ENCODE peak calls at places on chromosomes 16 and 17, in ten cellular contexts. One of them, this sample, is unnamed.

GRCh38 chr17:28944862-28945741 is 6.2 kb downstream of the PHF12 start:
- DNase-seq in GM10248: no peak
- DNase-seq in HepG2: no peak
- DNase-seq in astrocyte of the spinal cord: peak
- DNase-seq in thoracic aorta: no peak
- DNase-seq in prostate gland: no peak
- DNase-seq in keratinocyte: no peak
- DNase-seq in H9: no peak
- DNase-seq in spleen: no peak
- DNase-seq in HFF-Myc: no peak
- DNase-seq in this sample: no peak

GRCh38 chr16:17211797-17212196 is 259.0 kb downstream of the XYLT1 start:
- DNase-seq in spleen: no peak
- DNase-seq in H9: peak
- DNase-seq in prostate gland: no peak
- DNase-seq in HepG2: peak
- DNase-seq in keratinocyte: no peak
- DNase-seq in GM10248: no peak
- DNase-seq in HFF-Myc: no peak
- DNase-seq in astrocyte of the spinal cord: no peak
- DNase-seq in thoracic aorta: no peak
- DNase-seq in this sample: no peak

GRCh38 chr16:68636064-68636551 is 9.0 kb upstream of the CDH3 start:
- DNase-seq in astrocyte of the spinal cord: no peak
- DNase-seq in keratinocyte: peak
- DNase-seq in HFF-Myc: no peak
- DNase-seq in HepG2: no peak
- DNase-seq in GM10248: no peak
- DNase-seq in thoracic aorta: no peak
- DNase-seq in H9: no peak
- DNase-seq in spleen: no peak
- DNase-seq in prostate gland: peak
- DNase-seq in this sample: no peak

GRCh38 chr17:68319420-68320162 is 28.3 kb downstream of the ARSG start:
- DNase-seq in HepG2: no peak
- DNase-seq in thoracic aorta: no peak
- DNase-seq in keratinocyte: no peak
- DNase-seq in astrocyte of the spinal cord: no peak
- DNase-seq in GM10248: no peak
- DNase-seq in HFF-Myc: no peak
- DNase-seq in prostate gland: no peak
- DNase-seq in spleen: no peak
- DNase-seq in H9: no peak
- DNase-seq in this sample: no peak

GRCh38 chr17:17236295-17237025 is 508 bp downstream of the FLCN start:
- DNase-seq in H9: no peak
- DNase-seq in HepG2: peak
- DNase-seq in thoracic aorta: no peak
- DNase-seq in GM10248: no peak
- DNase-seq in HFF-Myc: no peak
- DNase-seq in prostate gland: no peak
- DNase-seq in spleen: no peak
- DNase-seq in keratinocyte: no peak
- DNase-seq in astrocyte of the spinal cord: peak
- DNase-seq in this sample: peak

GRCh38 chr17:41271858-41272257 is 3.6 kb upstream of the KRTAP9-7 start:
- DNase-seq in prostate gland: no peak
- DNase-seq in HFF-Myc: no peak
- DNase-seq in HepG2: no peak
- DNase-seq in thoracic aorta: no peak
- DNase-seq in keratinocyte: no peak
- DNase-seq in astrocyte of the spinal cord: no peak
- DNase-seq in H9: no peak
- DNase-seq in GM10248: no peak
- DNase-seq in spleen: no peak
- DNase-seq in this sample: no peak

GRCh38 chr17:17109896-17110295 is 67.6 kb downstream of the MPRIP start:
- DNase-seq in astrocyte of the spinal cord: no peak
- DNase-seq in prostate gland: no peak
- DNase-seq in H9: no peak
- DNase-seq in HFF-Myc: no peak
- DNase-seq in spleen: peak
- DNase-seq in keratinocyte: no peak
- DNase-seq in HepG2: no peak
- DNase-seq in thoracic aorta: no peak
- DNase-seq in GM10248: no peak
- DNase-seq in this sample: no peak

GRCh38 chr16:27993587-27993986 is 69.9 kb downstream of the GSG1L start:
- DNase-seq in astrocyte of the spinal cord: no peak
- DNase-seq in GM10248: no peak
- DNase-seq in thoracic aorta: no peak
- DNase-seq in H9: no peak
- DNase-seq in HFF-Myc: no peak
- DNase-seq in keratinocyte: no peak
- DNase-seq in prostate gland: no peak
- DNase-seq in HepG2: no peak
- DNase-seq in spleen: peak
- DNase-seq in this sample: no peak

GRCh38 chr17:39054111-39054645 is 87.0 kb upstream of the FBXO47 start:
- DNase-seq in spleen: no peak
- DNase-seq in astrocyte of the spinal cord: no peak
- DNase-seq in keratinocyte: no peak
- DNase-seq in HFF-Myc: no peak
- DNase-seq in HepG2: no peak
- DNase-seq in prostate gland: no peak
- DNase-seq in GM10248: no peak
- DNase-seq in thoracic aorta: no peak
- DNase-seq in H9: peak
- DNase-seq in this sample: no peak

GRCh38 chr17:13024033-13024432 is 6.2 kb upstream of the ELAC2 start:
- DNase-seq in GM10248: no peak
- DNase-seq in astrocyte of the spinal cord: no peak
- DNase-seq in keratinocyte: no peak
- DNase-seq in H9: no peak
- DNase-seq in HepG2: no peak
- DNase-seq in spleen: no peak
- DNase-seq in prostate gland: no peak
- DNase-seq in thoracic aorta: no peak
- DNase-seq in HFF-Myc: no peak
- DNase-seq in this sample: no peak

DNA sequence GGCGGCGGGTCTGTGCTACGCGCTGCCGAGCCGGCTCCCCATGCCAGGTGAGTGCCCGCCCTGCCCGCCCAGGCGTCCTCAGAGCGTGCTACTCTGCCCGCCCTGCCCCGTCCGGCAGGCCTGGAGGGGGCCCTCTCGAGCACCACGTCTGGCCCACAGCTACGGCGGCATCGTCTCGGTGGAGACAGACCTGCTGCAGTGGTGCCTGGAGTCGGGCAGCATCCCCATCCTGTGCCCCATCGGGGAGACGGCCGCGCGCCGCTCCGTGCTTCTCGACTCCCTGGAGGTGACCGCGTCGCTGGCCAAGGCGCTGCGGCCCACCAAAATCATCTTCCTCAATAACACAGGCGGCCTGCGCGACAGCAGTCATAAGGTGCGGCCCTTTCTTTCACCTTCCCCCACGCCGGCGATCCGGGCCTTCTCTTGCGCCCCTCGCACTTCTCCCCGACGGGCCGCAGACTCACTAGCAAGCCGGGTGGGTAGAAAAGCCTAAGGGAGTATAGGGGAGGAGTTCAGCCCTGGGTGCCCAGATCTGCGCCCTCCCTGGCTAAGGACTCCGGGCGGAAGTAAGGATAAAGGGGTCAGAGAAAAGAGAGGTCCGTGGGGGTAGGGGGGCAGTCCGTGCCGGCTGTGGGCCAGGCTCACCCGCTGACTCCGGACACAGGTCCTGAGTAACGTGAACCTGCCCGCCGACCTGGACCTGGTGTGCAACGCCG is 1.6 kb downstream of the NAGS start:
- DNase-seq in H9: peak
- DNase-seq in HFF-Myc: no peak
- DNase-seq in astrocyte of the spinal cord: peak
- DNase-seq in spleen: peak
- DNase-seq in thoracic aorta: no peak
- DNase-seq in prostate gland: no peak
- DNase-seq in HepG2: no peak
- DNase-seq in keratinocyte: no peak
- DNase-seq in GM10248: peak
- DNase-seq in this sample: peak
- TF ChIP-seq CTCF in H9: peak
- TF ChIP-seq CTCF in HFF-Myc: no peak
- TF ChIP-seq CTCF in astrocyte of the spinal cord: peak
- TF ChIP-seq CTCF in spleen: no peak
- TF ChIP-seq CTCF in thoracic aorta: no peak
- TF ChIP-seq CTCF in prostate gland: no peak
- TF ChIP-seq CTCF in HepG2: peak
- TF ChIP-seq CTCF in keratinocyte: no peak
- TF ChIP-seq CTCF in GM10248: no peak
- TF ChIP-seq CTCF in this sample: no peak

GRCh38 chr17:75650874-75651273 is 16.1 kb downstream of the RECQL5 start:
- DNase-seq in prostate gland: no peak
- DNase-seq in keratinocyte: no peak
- DNase-seq in thoracic aorta: no peak
- DNase-seq in HFF-Myc: no peak
- DNase-seq in spleen: no peak
- DNase-seq in HepG2: no peak
- DNase-seq in astrocyte of the spinal cord: no peak
- DNase-seq in GM10248: no peak
- DNase-seq in H9: no peak
- DNase-seq in this sample: no peak

GRCh38 chr17:75647921-75648320 is 14.7 kb downstream of the SMIM5 start:
- DNase-seq in astrocyte of the spinal cord: no peak
- DNase-seq in spleen: no peak
- DNase-seq in keratinocyte: no peak
- DNase-seq in GM10248: no peak
- DNase-seq in prostate gland: no peak
- DNase-seq in H9: no peak
- DNase-seq in HepG2: no peak
- DNase-seq in HFF-Myc: no peak
- DNase-seq in thoracic aorta: no peak
- DNase-seq in this sample: no peak

GRCh38 chr17:75652341-75652740 is 14.6 kb downstream of the RECQL5 start:
- DNase-seq in HepG2: no peak
- DNase-seq in spleen: no peak
- DNase-seq in thoracic aorta: no peak
- DNase-seq in HFF-Myc: no peak
- DNase-seq in prostate gland: no peak
- DNase-seq in keratinocyte: no peak
- DNase-seq in H9: no peak
- DNase-seq in astrocyte of the spinal cord: no peak
- DNase-seq in GM10248: no peak
- DNase-seq in this sample: no peak

GRCh38 chr17:75647061-75647460 is 13.8 kb downstream of the SMIM5 start:
- DNase-seq in HepG2: no peak
- DNase-seq in thoracic aorta: no peak
- DNase-seq in spleen: peak
- DNase-seq in prostate gland: no peak
- DNase-seq in GM10248: no peak
- DNase-seq in astrocyte of the spinal cord: no peak
- DNase-seq in keratinocyte: no peak
- DNase-seq in HFF-Myc: no peak
- DNase-seq in H9: no peak
- DNase-seq in this sample: no peak

DNA sequence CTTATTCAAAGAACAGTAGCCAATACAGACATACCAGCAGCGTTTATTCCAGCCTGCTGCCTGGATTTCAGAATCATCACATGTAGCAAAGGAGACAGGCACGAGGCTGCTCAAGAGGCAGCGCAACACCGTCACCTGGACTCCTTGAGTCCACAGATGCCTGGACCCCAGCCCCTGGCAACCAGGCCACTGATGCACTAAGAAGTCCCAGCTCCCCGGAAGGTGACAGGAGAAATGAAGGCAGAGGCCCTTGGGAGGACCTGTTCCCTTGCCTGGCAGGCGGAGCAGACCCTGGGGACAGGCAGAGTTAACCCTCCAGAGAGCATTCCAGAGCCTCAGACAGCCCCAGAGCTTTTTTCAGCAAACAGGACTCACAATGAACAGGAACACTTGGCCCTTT is 16.5 kb downstream of the SMIM5 start:
- DNase-seq in keratinocyte: no peak
- DNase-seq in H9: no peak
- DNase-seq in HFF-Myc: no peak
- DNase-seq in HepG2: no peak
- DNase-seq in prostate gland: no peak
- DNase-seq in astrocyte of the spinal cord: no peak
- DNase-seq in GM10248: no peak
- DNase-seq in spleen: no peak
- DNase-seq in thoracic aorta: no peak
- DNase-seq in this sample: no peak
- TF ChIP-seq CTCF in keratinocyte: no peak
- TF ChIP-seq CTCF in H9: no peak
- TF ChIP-seq CTCF in HFF-Myc: no peak
- TF ChIP-seq CTCF in HepG2: no peak
- TF ChIP-seq CTCF in prostate gland: no peak
- TF ChIP-seq CTCF in astrocyte of the spinal cord: no peak
- TF ChIP-seq CTCF in GM10248: no peak
- TF ChIP-seq CTCF in spleen: no peak
- TF ChIP-seq CTCF in thoracic aorta: no peak
- TF ChIP-seq CTCF in this sample: no peak

GRCh38 chr17:5780476-5780875 is 196.2 kb upstream of the NLRP1 start:
- DNase-seq in HFF-Myc: peak
- DNase-seq in GM10248: no peak
- DNase-seq in spleen: no peak
- DNase-seq in HepG2: no peak
- DNase-seq in keratinocyte: no peak
- DNase-seq in H9: no peak
- DNase-seq in thoracic aorta: no peak
- DNase-seq in astrocyte of the spinal cord: peak
- DNase-seq in prostate gland: no peak
- DNase-seq in this sample: no peak
- TF ChIP-seq CTCF in HFF-Myc: peak
- TF ChIP-seq CTCF in GM10248: no peak
- TF ChIP-seq CTCF in spleen: no peak
- TF ChIP-seq CTCF in HepG2: no peak
- TF ChIP-seq CTCF in keratinocyte: no peak
- TF ChIP-seq CTCF in H9: no peak
- TF ChIP-seq CTCF in thoracic aorta: no peak
- TF ChIP-seq CTCF in astrocyte of the spinal cord: peak
- TF ChIP-seq CTCF in prostate gland: no peak
- TF ChIP-seq CTCF in this sample: no peak

DNA sequence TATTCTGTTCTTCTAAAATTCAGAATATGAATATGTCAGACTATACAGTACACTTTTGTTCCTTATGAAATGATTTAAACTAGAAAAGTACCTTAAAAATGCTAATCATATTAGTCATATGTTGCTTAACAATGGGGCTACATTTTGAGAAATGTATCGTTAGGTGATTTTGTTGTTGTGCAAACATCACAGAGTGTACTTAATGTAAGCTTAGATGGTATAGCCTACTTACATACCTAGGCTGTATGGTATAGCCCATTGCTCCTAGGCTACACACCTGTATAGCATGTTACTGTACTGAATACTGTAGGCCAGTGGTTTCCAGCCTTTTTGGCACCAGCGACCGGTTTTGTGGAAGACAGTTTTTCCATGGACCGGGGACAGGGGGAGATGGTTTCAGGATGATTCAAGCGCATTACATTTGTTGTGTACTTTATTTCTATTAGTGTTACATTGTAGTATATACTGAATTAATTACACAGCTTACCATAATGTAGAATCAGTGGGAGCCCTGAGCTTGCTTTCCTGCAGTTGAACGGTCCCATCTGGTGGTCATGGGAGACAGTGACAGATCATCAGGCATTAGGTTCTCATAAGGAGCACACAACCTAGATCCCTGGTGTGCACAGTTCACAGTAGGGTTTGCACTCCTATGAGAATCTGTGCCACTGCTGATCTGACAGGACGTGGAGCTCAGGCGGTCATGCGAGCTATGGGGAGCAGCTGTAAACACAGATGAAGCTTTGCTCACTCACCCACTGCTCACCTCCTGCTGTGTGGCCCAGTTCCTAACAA is 35.0 kb upstream of the MRC2 start:
- DNase-seq in spleen: no peak
- DNase-seq in H9: no peak
- DNase-seq in thoracic aorta: no peak
- DNase-seq in prostate gland: no peak
- DNase-seq in HepG2: no peak
- DNase-seq in HFF-Myc: no peak
- DNase-seq in GM10248: no peak
- DNase-seq in keratinocyte: peak
- DNase-seq in astrocyte of the spinal cord: peak
- DNase-seq in this sample: no peak
- TF ChIP-seq CTCF in spleen: no peak
- TF ChIP-seq CTCF in H9: no peak
- TF ChIP-seq CTCF in thoracic aorta: no peak
- TF ChIP-seq CTCF in prostate gland: no peak
- TF ChIP-seq CTCF in HepG2: peak
- TF ChIP-seq CTCF in HFF-Myc: no peak
- TF ChIP-seq CTCF in GM10248: no peak
- TF ChIP-seq CTCF in keratinocyte: no peak
- TF ChIP-seq CTCF in astrocyte of the spinal cord: peak
- TF ChIP-seq CTCF in this sample: no peak

This sample was measured in activated B cell treated with CpG ODN at 0.5 μM for 24 hours.